ENCODE peak calls at places on chromosomes 13 and 19, in nine cellular contexts. L is H9; T is OCI-LY7; Z is activated CD8-positive, alpha-beta memory T cell treated with anti-CD3 and anti-CD28 coated beads for 48 hours; H is LHCN-M2; E is NCI-H1930; R is activated CD4-positive, alpha-beta T cell treated with anti-CD3 and anti-CD28 coated beads for 36 hours; F is left lung; C is AG09319. M is an unnamed sample.

GRCh38 chr13:79492313-79492798 is 11.4 kb downstream of the NDFIP2 start:
- DNase-seq in C (no peak), H (peak), F (no peak), E (no peak), T (no peak), Z (no peak), L (peak), R (peak), M (no peak)

GRCh38 chr13:35979378-35979911 is 151.7 kb downstream of the DCLK1 start:
- DNase-seq in C (peak), Z (no peak), F (peak), H (peak), E (no peak), R (no peak), L (no peak), T (no peak), M (no peak)

GRCh38 chr19:20167020-20167644 is at the start of gene ZNF486:
- DNase-seq in C (peak), R (peak), T (peak), H (peak), Z (peak), E (no peak), F (peak), L (peak), M (peak)

GRCh38 chr19:46909356-46909755 is 48.6 kb downstream of the ARHGAP35 start:
- DNase-seq in T (no peak), E (no peak), C (no peak), R (no peak), H (no peak), F (no peak), Z (no peak), L (no peak), M (no peak)

GRCh38 chr13:23750383-23751121 is 138.6 kb downstream of the MIPEP start:
- DNase-seq in F (no peak), T (no peak), L (no peak), C (no peak), Z (no peak), E (no peak), R (peak), H (peak), M (no peak)

GRCh38 chr13:30319703-30320102 is 12.4 kb upstream of the KATNAL1 start:
- DNase-seq in Z (no peak), C (no peak), R (no peak), L (no peak), F (no peak), T (no peak), H (no peak), E (no peak), M (no peak)

GRCh38 chr13:111153977-111154332 is 38.8 kb downstream of the ARHGEF7 start:
- DNase-seq in C (no peak), T (peak), E (no peak), R (peak), Z (peak), F (peak), H (no peak), L (no peak), M (peak)

GRCh38 chr19:23956051-23956450 is 41.4 kb downstream of the ZNF726 start:
- DNase-seq in E (no peak), F (no peak), L (no peak), Z (no peak), T (no peak), C (no peak), H (peak), R (no peak), M (no peak)

GRCh38 chr13:35927554-35927953 is 203.6 kb downstream of the DCLK1 start:
- DNase-seq in R (no peak), L (no peak), H (peak), F (no peak), C (no peak), Z (no peak), E (no peak), T (no peak), M (peak)

GRCh38 chr19:1360818-1361461 is 22.8 kb upstream of the NDUFS7 start:
- DNase-seq in Z (no peak), R (no peak), C (peak), L (no peak), E (no peak), H (peak), F (peak), T (no peak), M (no peak)

GRCh38 chr13:57624565-57625435 is 6.7 kb upstream of the PCDH17 start:
- DNase-seq in H (peak), C (peak), F (no peak), E (peak), Z (no peak), L (peak), R (peak), T (peak), M (peak)

GRCh38 chr13:51397262-51397933 is 55.4 kb downstream of the INTS6 start:
- DNase-seq in E (no peak), R (no peak), Z (no peak), L (no peak), F (no peak), H (peak), T (no peak), C (peak), M (no peak)

GRCh38 chr13:114166381-114167131 is 12.5 kb upstream of the CFAP97D2 start:
- DNase-seq in T (no peak), L (no peak), F (no peak), Z (no peak), H (no peak), E (no peak), R (no peak), C (no peak), M (no peak)

GRCh38 chr13:49086711-49087110 is 111.0 kb downstream of the FNDC3A start:
- DNase-seq in Z (no peak), R (no peak), F (no peak), H (peak), L (no peak), T (no peak), E (no peak), C (no peak), M (no peak)

GRCh38 chr13:20993661-20994440 is 67.5 kb downstream of the LATS2 start:
- DNase-seq in T (no peak), Z (no peak), R (peak), H (peak), C (no peak), L (no peak), E (no peak), F (no peak), M (no peak)

GRCh38 chr19:41904118-41904870 is 21.3 kb downstream of the ARHGEF1 start:
- DNase-seq in C (no peak), T (no peak), E (no peak), Z (no peak), H (no peak), F (peak), L (no peak), R (no peak), M (peak)

GRCh38 chr13:53028063-53028462 is 550 bp upstream of the OLFM4 start:
- DNase-seq in F (no peak), C (no peak), H (no peak), T (no peak), E (no peak), R (no peak), Z (no peak), L (no peak), M (no peak)

GRCh38 chr13:46575321-46575721 is 22.4 kb downstream of the LRCH1 start:
- DNase-seq in C (no peak), F (no peak), T (no peak), Z (no peak), L (no peak), R (peak), E (no peak), H (peak), M (no peak)

GRCh38 chr13:44879452-44880058 is 109.7 kb downstream of the NUFIP1 start:
- DNase-seq in T (peak), Z (no peak), C (peak), E (no peak), L (no peak), H (peak), R (peak), F (no peak), M (peak)

GRCh38 chr19:58228584-58229254 is at the start of gene ZNF544:
- DNase-seq in Z (peak), H (peak), R (peak), E (peak), L (peak), C (peak), T (peak), F (peak), M (peak)

GRCh38 chr13:67438465-67438864 is 208.3 kb upstream of the PCDH9 start:
- DNase-seq in Z (no peak), H (peak), E (no peak), C (no peak), F (no peak), L (no peak), R (no peak), T (no peak), M (no peak)

GRCh38 chr19:12521996-12522395 is 29.3 kb downstream of the ZNF564 start:
- DNase-seq in Z (no peak), L (peak), C (no peak), H (no peak), E (no peak), F (no peak), T (peak), R (peak), M (no peak)

GRCh38 chr13:100540621-100541020 is 48.0 kb downstream of the GGACT start:
- DNase-seq in E (no peak), R (no peak), C (no peak), L (no peak), H (no peak), Z (no peak), T (no peak), F (no peak), M (no peak)

GRCh38 chr19:37466798-37467607 is at the start of gene ZNF569:
- DNase-seq in F (peak), E (peak), L (peak), Z (peak), H (peak), C (peak), T (peak), R (peak), M (peak)

GRCh38 chr19:29302002-29302928 is 89.3 kb upstream of the UQCRFS1 start:
- DNase-seq in C (no peak), F (no peak), E (no peak), T (no peak), R (peak), Z (no peak), H (no peak), L (no peak), M (no peak)

GRCh38 chr19:36420961-36421748 is 2.7 kb upstream of the ZFP82 start:
- DNase-seq in C (no peak), L (peak), T (no peak), F (no peak), H (no peak), E (peak), R (peak), Z (no peak), M (no peak)

GRCh38 chr13:113536461-113537110 is 46.1 kb upstream of the DCUN1D2 start:
- DNase-seq in Z (no peak), F (peak), H (no peak), R (no peak), E (no peak), T (no peak), L (no peak), C (no peak), M (no peak)

GRCh38 chr19:52343548-52343947 is 7.5 kb downstream of the ZNF610 start:
- DNase-seq in R (peak), L (peak), F (peak), E (peak), H (peak), Z (no peak), T (peak), C (no peak), M (peak)

GRCh38 chr19:5805465-5806132 is 732 bp downstream of the NRTN start:
- DNase-seq in E (peak), C (no peak), L (peak), T (peak), H (no peak), R (peak), F (no peak), Z (no peak), M (peak)

GRCh38 chr19:17180997-17181702 is 34.0 kb upstream of the USE1 start:
- DNase-seq in H (no peak), L (peak), Z (no peak), F (no peak), E (no peak), R (no peak), T (no peak), C (no peak), M (no peak)

GRCh38 chr19:18635831-18636182 is 1.0 kb upstream of the KLHL26 start:
- DNase-seq in E (no peak), T (no peak), F (no peak), Z (no peak), H (no peak), L (no peak), R (no peak), C (no peak), M (no peak)

GRCh38 chr13:94515352-94515751 is 35.9 kb upstream of the DCT start:
- DNase-seq in H (no peak), C (no peak), R (no peak), L (no peak), T (no peak), Z (no peak), E (no peak), F (no peak), M (no peak)

GRCh38 chr13:93767917-93768422 is 541.4 kb downstream of the GPC6 start:
- DNase-seq in E (no peak), T (no peak), C (no peak), H (no peak), Z (no peak), L (no peak), F (no peak), R (no peak), M (no peak)

GRCh38 chr19:4495471-4495870 is 22.8 kb downstream of the PLIN4 start:
- DNase-seq in C (no peak), Z (no peak), T (peak), F (no peak), H (no peak), E (no peak), L (peak), R (no peak), M (peak)

GRCh38 chr19:13880059-13880672 is 3.2 kb downstream of the NANOS3 start:
- DNase-seq in T (peak), Z (peak), C (peak), H (peak), L (peak), E (peak), R (peak), F (peak), M (peak)

GRCh38 chr13:101019126-101019525 is 344.5 kb upstream of the TMTC4 start:
- DNase-seq in Z (no peak), C (no peak), F (no peak), R (no peak), H (peak), E (no peak), L (no peak), T (no peak), M (no peak)

GRCh38 chr19:13506550-13506878 is 235 bp upstream of the CACNA1A start:
- DNase-seq in E (no peak), T (no peak), L (no peak), C (no peak), H (no peak), R (no peak), Z (no peak), F (no peak), M (no peak)

GRCh38 chr13:76939215-76939614 is 9.1 kb upstream of the ACOD1 start:
- DNase-seq in R (no peak), T (no peak), C (no peak), L (no peak), E (no peak), H (peak), Z (no peak), F (no peak), M (no peak)

GRCh38 chr19:14536926-14537692 is 7.7 kb downstream of the TECR start:
- DNase-seq in F (peak), C (no peak), T (peak), Z (no peak), H (peak), R (peak), E (no peak), L (peak), M (no peak)

M was measured in SW480.